ENCODE peak calls at places on chromosomes 11 and 22, in five cellular contexts. W is mesendoderm, F is IMR-90, L is H1, A is neuronal stem cell. K is an unnamed sample.

GRCh38 chr22:46368422-46368821 is 32.9 kb downstream of the TRMU start:
- DNase-seq in W (no peak), F (no peak), L (no peak), A (no peak), K (no peak)

GRCh38 chr22:49358041-49358440 is 469.6 kb downstream of the BRD1 start:
- DNase-seq in W (no peak), F (no peak), L (no peak), A (no peak), K (no peak)

GRCh38 chr11:125075242-125075625 is 12.1 kb downstream of the SLC37A2 start:
- DNase-seq in W (no peak), F (no peak), L (no peak), A (no peak), K (no peak)

GRCh38 chr11:115304774-115305472 is 199.3 kb downstream of the CADM1 start:
- DNase-seq in W (no peak), F (no peak), L (no peak), A (no peak), K (no peak)

GRCh38 chr11:6926208-6927029 is at the start of gene ZNF215:
- DNase-seq in W (peak), F (peak), L (peak), A (peak), K (peak)

GRCh38 chr22:48301421-48301820 is 1526.3 kb downstream of the BRD1 start:
- DNase-seq in W (no peak), F (no peak), L (no peak), A (no peak), K (no peak)

GRCh38 chr11:34926831-34927132 is 10.4 kb downstream of the PDHX start:
- DNase-seq in W (no peak), F (peak), L (no peak), A (no peak), K (no peak)

GRCh38 chr22:35369996-35370395 is 10.9 kb upstream of the HMOX1 start:
- DNase-seq in W (no peak), F (no peak), L (no peak), A (no peak), K (no peak)

DNA sequence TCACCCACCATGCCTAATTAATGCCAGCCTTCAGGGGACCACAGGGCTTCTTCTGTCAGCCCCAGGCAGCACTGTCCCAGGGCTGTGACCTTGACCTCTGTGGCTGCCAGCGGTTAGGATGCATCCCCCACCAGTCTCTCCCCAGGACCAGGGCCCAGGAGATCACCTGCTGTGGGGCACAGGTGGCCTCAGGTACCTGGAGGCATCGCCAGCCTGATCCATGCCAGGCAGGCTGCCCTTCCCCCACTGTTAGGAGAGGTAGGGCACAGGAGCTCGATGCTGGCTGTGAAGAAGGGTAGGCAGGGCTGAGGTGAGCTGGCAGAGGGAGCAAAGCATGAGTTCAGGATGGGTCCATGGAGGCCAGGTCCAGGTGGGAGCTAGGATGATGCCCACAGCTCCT is 16.7 kb upstream of the MDK start:
- DNase-seq in W (no peak), F (no peak), L (no peak), A (no peak), K (no peak)
- H3K23ac ChIP-seq in W (no peak), F (no peak), L (no peak), A (peak), K (no peak)

GRCh38 chr11:3167143-3168119 is 2.3 kb upstream of the OSBPL5 start:
- DNase-seq in W (no peak), F (no peak), L (no peak), A (no peak), K (no peak)

GRCh38 chr11:3164540-3165151 is 464 bp downstream of the OSBPL5 start:
- DNase-seq in W (peak), F (no peak), L (no peak), A (no peak), K (no peak)

GRCh38 chr11:3166268-3167142 is 1.4 kb upstream of the OSBPL5 start:
- DNase-seq in W (no peak), F (no peak), L (no peak), A (no peak), K (no peak)

GRCh38 chr11:3165152-3165705 is at the start of gene OSBPL5:
- DNase-seq in W (peak), F (peak), L (no peak), A (no peak), K (no peak)

DNA sequence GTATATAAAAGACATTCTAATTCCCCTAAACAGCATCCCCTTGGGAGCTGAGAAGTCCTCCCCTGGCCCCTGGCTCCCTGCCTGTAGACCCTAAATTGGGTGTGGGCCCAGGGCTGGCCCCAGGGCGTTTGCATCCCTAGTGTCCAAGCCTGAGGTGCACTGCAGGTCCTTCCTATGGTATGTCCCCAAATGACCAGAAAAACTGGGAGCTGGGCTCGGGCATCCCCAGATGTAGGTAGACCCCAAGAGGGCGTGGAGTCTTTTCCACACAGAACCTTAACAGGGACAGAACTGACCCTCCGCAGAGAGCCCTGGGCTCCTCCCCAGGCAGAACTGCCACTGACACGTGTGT is 782 bp upstream of the OSBPL5 start:
- DNase-seq in W (no peak), F (no peak), L (no peak), A (no peak), K (no peak)
- H2BK15ac ChIP-seq in W (no peak), F (no peak), L (no peak), A (peak), K (no peak)

GRCh38 chr22:32723632-32724031 is 77.9 kb upstream of the TIMP3 start:
- DNase-seq in W (no peak), F (peak), L (no peak), A (no peak), K (no peak)

GRCh38 chr22:32721328-32722180 is 80.0 kb upstream of the TIMP3 start:
- DNase-seq in W (no peak), F (no peak), L (no peak), A (no peak), K (no peak)

GRCh38 chr22:32722441-32722840 is 79.1 kb upstream of the TIMP3 start:
- DNase-seq in W (no peak), F (no peak), L (no peak), A (no peak), K (no peak)

GRCh38 chr22:32717337-32718240 is 83.9 kb upstream of the TIMP3 start:
- DNase-seq in W (no peak), F (peak), L (no peak), A (no peak), K (no peak)

DNA sequence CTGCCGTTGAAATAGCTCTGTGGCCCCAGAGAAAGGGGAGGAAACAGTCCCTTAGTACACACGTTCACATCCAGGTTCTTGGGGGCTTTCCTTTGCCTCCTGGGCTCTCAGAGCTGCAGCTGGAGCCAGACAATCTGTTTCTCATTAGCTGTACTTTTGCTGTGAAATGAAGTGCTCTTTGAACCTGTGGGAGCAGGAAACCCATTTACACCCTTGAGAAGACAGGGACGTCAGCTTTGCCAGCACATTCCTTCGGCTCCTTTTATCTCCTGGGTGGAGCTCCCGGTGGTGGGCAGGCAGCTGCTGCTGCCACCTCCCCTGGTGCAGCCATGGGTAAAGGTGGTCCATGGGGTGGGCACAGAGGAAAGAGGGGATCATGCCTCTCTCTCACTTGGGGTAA is 80.6 kb upstream of the TIMP3 start:
- DNase-seq in W (peak), F (peak), L (no peak), A (no peak), K (no peak)
- H2BK120ac ChIP-seq in W (no peak), F (peak), L (no peak), A (no peak), K (no peak)

DNA sequence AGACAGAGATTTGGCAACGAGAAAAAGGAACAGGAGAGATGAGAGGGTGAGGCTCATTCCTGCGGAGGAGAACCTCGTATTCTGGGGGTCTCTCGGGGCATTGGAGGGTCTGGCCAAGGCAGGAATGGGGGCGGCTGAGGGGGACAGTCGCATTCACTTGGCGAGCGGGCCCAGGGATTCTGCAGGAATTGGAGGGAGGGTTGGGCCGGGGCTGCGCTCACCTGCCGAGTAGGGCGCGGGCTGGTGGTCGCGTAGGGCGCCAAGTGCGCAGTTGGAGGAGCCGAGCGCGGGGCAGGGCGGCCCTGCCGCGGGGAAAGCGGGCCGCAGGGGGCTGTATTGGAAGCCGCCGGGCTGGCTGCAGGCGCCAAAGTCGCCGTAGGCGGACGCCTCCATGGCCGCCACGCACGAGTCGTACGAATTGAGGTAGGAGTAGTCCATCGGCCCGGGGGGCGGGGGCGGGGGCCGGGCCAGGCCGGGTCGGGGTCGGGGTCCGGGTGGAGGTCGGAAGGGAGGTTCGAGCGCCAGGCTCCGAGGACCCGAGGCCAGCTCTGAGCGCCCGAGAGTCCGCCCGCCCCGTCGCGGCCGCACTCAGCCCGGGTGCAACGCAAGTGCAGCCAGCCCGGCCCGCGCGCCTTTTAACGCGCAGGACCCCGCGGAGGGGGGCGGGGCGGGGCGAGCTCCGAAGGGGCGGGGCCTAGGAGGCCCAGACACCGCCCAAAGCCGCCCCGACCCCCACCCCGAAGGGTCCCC is at the start of gene PHOX2A:
- DNase-seq in W (no peak), F (no peak), L (no peak), A (no peak), K (peak)
- H3K23ac ChIP-seq in W (no peak), F (no peak), L (no peak), A (peak), K (no peak)